ENCODE peak calls at places on chromosomes 12 and 14, in four cellular contexts. Q, J, A and F are unnamed samples.

GRCh38 chr14:100574642-100575031 is 12.6 kb downstream of the BEGAIN start:
- DNase-seq in J (no peak), Q (no peak), A (no peak), F (no peak)

GRCh38 chr14:63933110-63933509 is 80.3 kb downstream of the SYNE2 start:
- DNase-seq in A (no peak), J (no peak), Q (no peak), F (no peak)

GRCh38 chr14:92408186-92408585 is 85.2 kb downstream of the SLC24A4 start:
- DNase-seq in A (no peak), J (no peak), Q (no peak), F (no peak)

GRCh38 chr14:100603341-100604125 is 16.3 kb upstream of the BEGAIN start:
- DNase-seq in J (no peak), Q (no peak), A (no peak), F (no peak)

GRCh38 chr12:13304924-13305323 is 108.4 kb downstream of the EMP1 start:
- DNase-seq in A (no peak), J (no peak), Q (no peak), F (no peak)

GRCh38 chr14:94451826-94452225 is 774 bp downstream of the SERPINA11 start:
- DNase-seq in Q (no peak), J (no peak), A (no peak), F (no peak)

GRCh38 chr14:65650843-65651242 is 238.3 kb downstream of the FUT8 start:
- DNase-seq in Q (no peak), J (no peak), A (no peak), F (no peak)

GRCh38 chr12:15788266-15789214 is 648 bp downstream of the EPS8 start:
- DNase-seq in J (peak), Q (peak), A (peak), F (peak)

GRCh38 chr14:104093366-104094055 is 8.0 kb downstream of the ASPG start:
- DNase-seq in Q (peak), J (no peak), A (no peak), F (no peak)

GRCh38 chr12:89244536-89244935 is 107.8 kb downstream of the DUSP6 start:
- DNase-seq in A (no peak), Q (no peak), J (no peak), F (no peak)

GRCh38 chr12:109768901-109769670 is 55.5 kb downstream of the FAM222A start:
- DNase-seq in Q (no peak), A (peak), J (no peak), F (peak)

GRCh38 chr12:1332327-1332726 is 262.1 kb downstream of the FBXL14 start:
- DNase-seq in J (no peak), A (peak), Q (no peak), F (no peak)

GRCh38 chr12:49791156-49791555 is 37.1 kb downstream of the NCKAP5L start:
- DNase-seq in J (no peak), A (no peak), Q (no peak), F (no peak)

GRCh38 chr14:70831382-70831781 is 22.1 kb upstream of the MAP3K9 start:
- DNase-seq in Q (no peak), A (no peak), J (no peak), F (no peak)

GRCh38 chr12:104582739-104583138 is 126.0 kb downstream of the CHST11 start:
- DNase-seq in J (peak), A (no peak), Q (no peak), F (no peak)

GRCh38 chr12:2244013-2244861 is 191.4 kb downstream of the CACNA1C start:
- DNase-seq in J (peak), Q (no peak), A (no peak), F (no peak)

GRCh38 chr14:65168840-65169239 is 66.5 kb upstream of the MAX start:
- DNase-seq in Q (no peak), J (no peak), A (no peak), F (no peak)

GRCh38 chr14:24843494-24843893 is 206.5 kb downstream of the STXBP6 start:
- DNase-seq in A (no peak), J (no peak), Q (no peak), F (no peak)

GRCh38 chr14:100400115-100400514 is 77.0 kb downstream of the SLC25A47 start:
- DNase-seq in A (peak), Q (no peak), J (no peak), F (peak)

GRCh38 chr12:127054531-127054930 is 1212.4 kb upstream of the TMEM132C start:
- DNase-seq in Q (no peak), A (no peak), J (no peak), F (no peak)

GRCh38 chr14:36520601-36521525 is 831 bp upstream of the NKX2-1 start:
- DNase-seq in A (peak), J (peak), Q (peak), F (no peak)

GRCh38 chr14:23548351-23549318 is 2.9 kb downstream of the ZFHX2 start:
- DNase-seq in A (no peak), Q (no peak), J (no peak), F (no peak)

GRCh38 chr12:54723653-54724256 is 75.6 kb upstream of the DCD start:
- DNase-seq in A (no peak), Q (no peak), J (no peak), F (no peak)

GRCh38 chr12:48542300-48542928 is 17.0 kb downstream of the OR8S1 start:
- DNase-seq in J (peak), Q (peak), A (peak), F (no peak)

GRCh38 chr12:96241484-96242256 is 47.5 kb downstream of the ELK3 start:
- DNase-seq in A (no peak), J (no peak), Q (peak), F (no peak)